ENCODE peak calls at places on chromosomes 6 and 20, in ten cellular contexts. P is cardiac fibroblast; G is fibroblast of the aortic adventitia; H is GM13977; S is Caco-2; F is IMR-90; J is fibroblast of pulmonary artery; V is WTC11; B is DND-41; E is CD4-positive, alpha-beta T cell. Z is an unnamed sample.

GRCh38 chr6:96816182-96816888 is 20.9 kb downstream of the GPR63 start:
- DNase-seq in P (peak; percentile 40), G (peak; percentile 6), H (no peak), S (no peak), F (peak; percentile 48), J (peak; percentile 56), V (no peak), B (no peak), E (no peak), Z (no peak)

GRCh38 chr6:77010931-77011542 is 452.3 kb downstream of the HTR1B start:
- DNase-seq in P (no peak), G (no peak), H (no peak), S (no peak), F (no peak), J (no peak), V (no peak), B (no peak), E (no peak), Z (no peak)

GRCh38 chr6:99282479-99283062 is 66.9 kb downstream of the FAXC start:
- DNase-seq in P (peak; percentile 35), G (peak; percentile 30), H (peak; percentile 11), S (no peak), F (peak; percentile 30), J (peak; percentile 38), V (no peak), B (no peak), E (no peak), Z (peak; percentile 0)

GRCh38 chr6:11969092-11969491 is 43.0 kb upstream of the HIVEP1 start:
- DNase-seq in P (peak; percentile 91), G (peak; percentile 98), H (no peak), S (no peak), F (peak; percentile 54), J (peak; percentile 88), V (no peak), B (no peak), E (no peak), Z (no peak)

GRCh38 chr6:99119109-99120031 is 171.6 kb upstream of the FBXL4 start:
- DNase-seq in P (peak; percentile 47), G (peak; percentile 55), H (peak; percentile 48), S (peak; percentile 42), F (peak; percentile 39), J (peak; percentile 55), V (no peak), B (peak; percentile 33), E (peak; percentile 6), Z (peak; percentile 51)

GRCh38 chr6:29953001-29953436 is 10.7 kb downstream of the HLA-A start:
- DNase-seq in P (peak; percentile 75), G (peak; percentile 21), H (no peak), S (no peak), F (peak; percentile 21), J (peak; percentile 79), V (no peak), B (no peak), E (no peak), Z (no peak)

GRCh38 chr6:100420711-100421110 is 44.0 kb downstream of the SIM1 start:
- DNase-seq in P (no peak), G (no peak), H (no peak), S (no peak), F (no peak), J (no peak), V (peak; percentile 22), B (no peak), E (no peak), Z (no peak)

GRCh38 chr20:9963029-9963428 is 71.8 kb upstream of the ANKEF1 start:
- DNase-seq in P (no peak), G (no peak), H (no peak), S (no peak), F (no peak), J (no peak), V (no peak), B (no peak), E (no peak), Z (no peak)

GRCh38 chr6:158865769-158866168 is 46.6 kb upstream of the EZR start:
- DNase-seq in P (no peak), G (no peak), H (no peak), S (no peak), F (no peak), J (no peak), V (no peak), B (no peak), E (no peak), Z (no peak)

GRCh38 chr6:69366831-69367230 is 430.0 kb downstream of the LMBRD1 start:
- DNase-seq in P (no peak), G (no peak), H (no peak), S (no peak), F (no peak), J (no peak), V (no peak), B (no peak), E (no peak), Z (no peak)

GRCh38 chr6:161151660-161152526 is 122.0 kb downstream of the AGPAT4 start:
- DNase-seq in P (no peak), G (no peak), H (no peak), S (no peak), F (no peak), J (no peak), V (no peak), B (no peak), E (no peak), Z (no peak)

GRCh38 chr20:45467861-45468260 is 1.7 kb upstream of the WFDC2 start:
- DNase-seq in P (no peak), G (no peak), H (no peak), S (no peak), F (no peak), J (no peak), V (no peak), B (no peak), E (no peak), Z (no peak)

GRCh38 chr20:12699374-12700228 is 309.2 kb upstream of the SPTLC3 start:
- DNase-seq in P (no peak), G (no peak), H (no peak), S (peak; percentile 6), F (no peak), J (no peak), V (no peak), B (no peak), E (no peak), Z (no peak)

GRCh38 chr6:26232950-26233607 is 131.9 kb upstream of the BTN3A2 start:
- DNase-seq in P (peak; percentile 80), G (no peak), H (no peak), S (peak; percentile 30), F (peak; percentile 79), J (peak; percentile 81), V (no peak), B (peak; percentile 53), E (peak; percentile 33), Z (peak; percentile 66)

GRCh38 chr6:5995705-5996686 is 10.7 kb downstream of the NRN1 start:
- DNase-seq in P (peak; percentile 39), G (peak; percentile 32), H (no peak), S (peak; percentile 13), F (peak; percentile 19), J (peak; percentile 11), V (peak; percentile 89), B (peak; percentile 41), E (no peak), Z (peak; percentile 19)

GRCh38 chr20:407097-407952 is 774 bp upstream of the RBCK1 start:
- DNase-seq in P (peak; percentile 80), G (peak; percentile 76), H (peak; percentile 92), S (peak; percentile 89), F (peak; percentile 59), J (peak; percentile 75), V (peak; percentile 89), B (peak; percentile 84), E (peak; percentile 62), Z (peak; percentile 63)

GRCh38 chr6:22302828-22303227 is 6.0 kb upstream of the PRL start:
- DNase-seq in P (no peak), G (no peak), H (no peak), S (no peak), F (no peak), J (no peak), V (no peak), B (no peak), E (no peak), Z (no peak)

GRCh38 chr6:156662025-156662445 is 115.1 kb upstream of the ARID1B start:
- DNase-seq in P (peak; percentile 92), G (peak; percentile 94), H (peak; percentile 45), S (peak; percentile 25), F (no peak), J (no peak), V (peak; percentile 80), B (no peak), E (peak; percentile 48), Z (no peak)

GRCh38 chr6:21073318-21073839 is 520.2 kb upstream of the SOX4 start:
- DNase-seq in P (no peak), G (no peak), H (no peak), S (no peak), F (no peak), J (no peak), V (no peak), B (no peak), E (no peak), Z (no peak)
- TF ChIP-seq CTCF in P (no peak), G (no peak), H (no peak), S (no peak), F (no peak), J (no peak), V (no peak), B (no peak), E (no peak), Z (no peak)

GRCh38 chr20:5402903-5403531 is 86.3 kb upstream of the PROKR2 start:
- DNase-seq in P (peak; percentile 21), G (peak; percentile 7), H (peak; percentile 31), S (peak; percentile 67), F (peak; percentile 11), J (peak; percentile 24), V (peak; percentile 67), B (peak; percentile 37), E (no peak), Z (peak; percentile 9)
- TF ChIP-seq CTCF in P (peak; percentile 76), G (peak; percentile 64), H (peak; percentile 69), S (peak; percentile 66), F (peak; percentile 32), J (peak; percentile 67), V (peak; percentile 62), B (peak; percentile 68), E (no peak), Z (peak; percentile 74)

GRCh38 chr6:34025851-34026250 is 120.0 kb downstream of the GRM4 start:
- DNase-seq in P (no peak), G (no peak), H (no peak), S (no peak), F (no peak), J (no peak), V (no peak), B (no peak), E (no peak), Z (no peak)
- TF ChIP-seq CTCF in P (no peak), G (no peak), H (no peak), S (no peak), F (no peak), J (no peak), V (no peak), B (no peak), E (no peak), Z (no peak)

DNA sequence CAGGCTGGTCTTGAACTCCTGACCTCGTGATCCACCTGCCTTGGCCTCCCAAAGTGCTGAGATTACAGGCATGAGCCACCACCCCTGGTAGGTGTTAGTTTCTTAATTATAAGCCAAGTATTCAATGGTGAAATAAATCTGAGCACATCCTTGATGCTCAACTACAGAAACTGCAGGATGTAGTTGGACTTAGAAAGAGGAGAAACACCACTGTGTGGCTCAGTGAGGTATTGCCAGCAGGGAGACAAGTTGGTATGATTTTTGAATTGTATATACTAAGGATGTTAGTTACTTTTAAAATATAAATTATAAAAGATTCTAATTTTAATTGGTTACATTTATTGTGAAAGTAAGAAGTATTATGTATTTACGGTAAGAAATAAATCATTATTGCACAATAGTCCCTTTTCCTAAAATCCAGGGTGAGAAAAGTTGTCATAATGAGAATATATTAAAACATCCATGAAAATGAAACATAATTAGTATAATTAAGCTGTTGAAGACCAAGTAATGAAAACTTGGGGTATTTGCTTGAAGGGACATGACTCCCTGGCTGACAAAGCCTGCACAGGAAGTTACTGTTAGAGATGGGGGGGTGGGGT is 17.6 kb downstream of the SLC18B1 start:
- DNase-seq in P (peak; percentile 56), G (peak; percentile 52), H (peak; percentile 9), S (no peak), F (peak; percentile 63), J (peak; percentile 62), V (no peak), B (no peak), E (no peak), Z (peak; percentile 9)
- TF ChIP-seq CTCF in P (peak; percentile 45), G (peak; percentile 69), H (peak; percentile 36), S (peak; percentile 20), F (peak; percentile 62), J (peak; percentile 53), V (no peak), B (peak; percentile 47), E (peak; percentile 5), Z (peak; percentile 73)

Z was measured in HFFc6.